ENCODE peak calls at places on chromosomes 16 and 17, in seven cellular contexts. M is sigmoid colon; K is HCT116; E is left lung; U is CD8-positive, alpha-beta T cell; I is heart left ventricle; R is neural progenitor cell. H is an unnamed sample.

GRCh38 chr16:57462978-57463362 is 491 bp downstream of the POLR2C start:
- DNase-seq in K (no peak), R (peak; percentile 43), E (no peak), M (no peak), U (no peak), I (no peak), H (no peak)

GRCh38 chr17:11944587-11944986 is 52.7 kb downstream of the ZNF18 start:
- DNase-seq in I (no peak), E (no peak), M (no peak), K (peak; percentile 23), U (no peak), R (no peak), H (no peak)

GRCh38 chr17:44279586-44280344 is 11.8 kb upstream of the SLC4A1 start:
- DNase-seq in I (peak; percentile 86), R (no peak), M (peak; percentile 82), K (no peak), E (peak; percentile 88), U (no peak), H (no peak)

GRCh38 chr16:57392694-57393093 is 11.9 kb upstream of the CCL17 start:
- DNase-seq in I (no peak), U (no peak), M (no peak), E (no peak), R (no peak), K (no peak), H (no peak)

GRCh38 chr16:23101012-23101550 is 48.2 kb downstream of the USP31 start:
- DNase-seq in E (no peak), I (no peak), U (no peak), R (no peak), K (no peak), M (no peak), H (no peak)

GRCh38 chr17:17837380-17837821 is 615 bp upstream of the SREBF1 start:
- DNase-seq in U (no peak), M (peak; percentile 86), K (peak; percentile 69), I (peak; percentile 76), E (no peak), R (peak; percentile 50), H (no peak)

GRCh38 chr17:58520843-58521430 is 6.5 kb upstream of the MTMR4 start:
- DNase-seq in K (no peak), I (no peak), U (no peak), M (no peak), E (no peak), R (peak; percentile 72), H (no peak)

GRCh38 chr17:7478276-7479138 is 924 bp downstream of the ZBTB4 start:
- DNase-seq in U (peak; percentile 67), R (peak; percentile 58), E (peak; percentile 88), K (no peak), M (peak; percentile 86), I (peak; percentile 71), H (peak; percentile 61)

GRCh38 chr17:81528651-81529436 is 667 bp downstream of the FSCN2 start:
- DNase-seq in K (no peak), E (peak; percentile 73), M (no peak), U (no peak), I (no peak), R (no peak), H (no peak)

GRCh38 chr16:85220125-85220839 is 108.0 kb upstream of the CIBAR2 start:
- DNase-seq in I (peak; percentile 86), K (no peak), E (no peak), U (no peak), M (peak; percentile 93), R (no peak), H (no peak)

GRCh38 chr16:59046335-59046734 is 312.2 kb upstream of the GOT2 start:
- DNase-seq in I (no peak), R (no peak), K (no peak), U (no peak), M (no peak), E (no peak), H (no peak)

GRCh38 chr17:13671341-13671740 is 69.6 kb upstream of the HS3ST3A1 start:
- DNase-seq in E (no peak), R (peak; percentile 41), M (no peak), K (no peak), U (no peak), I (no peak), H (no peak)

GRCh38 chr17:33436321-33436720 is 143.2 kb upstream of the ASIC2 start:
- DNase-seq in U (no peak), K (no peak), R (no peak), M (no peak), E (no peak), I (no peak), H (no peak)

GRCh38 chr16:89473791-89474414 is 16.5 kb downstream of the ANKRD11 start:
- DNase-seq in R (no peak), U (no peak), K (no peak), E (no peak), I (no peak), M (no peak), H (no peak)

GRCh38 chr17:10295728-10296343 is 77.0 kb downstream of the MYH13 start:
- DNase-seq in E (no peak), K (peak; percentile 65), I (peak; percentile 37), U (no peak), M (no peak), R (peak; percentile 78), H (no peak)

GRCh38 chr16:49849709-49850108 is 6.2 kb downstream of the ZNF423 start:
- DNase-seq in I (no peak), U (no peak), K (no peak), M (no peak), R (no peak), E (no peak), H (no peak)

GRCh38 chr17:19812407-19812806 is 55.3 kb downstream of the ULK2 start:
- DNase-seq in U (no peak), K (no peak), R (no peak), I (no peak), M (no peak), E (no peak), H (no peak)

GRCh38 chr16:57700801-57701551 is 6.4 kb downstream of the DRC7 start:
- DNase-seq in R (peak; percentile 33), U (no peak), K (no peak), I (no peak), M (no peak), E (no peak), H (no peak)

GRCh38 chr16:15906439-15906838 is 18.0 kb upstream of the CEP20 start:
- DNase-seq in M (peak; percentile 46), E (peak; percentile 10), I (no peak), R (no peak), K (no peak), U (no peak), H (no peak)

GRCh38 chr16:15911198-15911597 is 22.8 kb upstream of the CEP20 start:
- DNase-seq in M (no peak), R (no peak), U (no peak), K (no peak), E (no peak), I (no peak), H (no peak)

GRCh38 chr16:15913046-15913698 is 24.8 kb upstream of the CEP20 start:
- DNase-seq in M (no peak), E (peak; percentile 1), R (no peak), I (no peak), U (no peak), K (no peak), H (no peak)

GRCh38 chr16:15903960-15904359 is 15.6 kb upstream of the CEP20 start:
- DNase-seq in I (no peak), U (no peak), M (no peak), E (no peak), R (no peak), K (no peak), H (no peak)

GRCh38 chr16:15907863-15908478 is 19.6 kb upstream of the CEP20 start:
- DNase-seq in I (no peak), U (no peak), R (peak; percentile 72), E (no peak), K (peak; percentile 91), M (peak; percentile 26), H (no peak)
- H3K9me3 ChIP-seq in I (peaks cover 7% of the 10 kb centered on the region), U (no peaks in the 10 kb centered on the region), R (no peaks in the 10 kb centered on the region), E (no peaks in the 10 kb centered on the region), K (no peaks in the 10 kb centered on the region), M (no peaks in the 10 kb centered on the region), H (no peaks in the 10 kb centered on the region)

GRCh38 chr16:29900102-29900887 is at the start of gene ASPHD1:
- DNase-seq in I (peak; percentile 78), E (peak; percentile 93), R (peak; percentile 92), K (peak; percentile 29), U (no peak), M (peak; percentile 77), H (no peak)

GRCh38 chr16:29898135-29898534 is 1.2 kb downstream of the SEZ6L2 start:
- DNase-seq in I (no peak), U (no peak), K (no peak), R (peak; percentile 76), M (no peak), E (no peak), H (no peak)

GRCh38 chr16:29900888-29901606 is 759 bp downstream of the ASPHD1 start:
- DNase-seq in U (no peak), M (no peak), I (no peak), K (no peak), R (peak; percentile 31), E (no peak), H (no peak)

GRCh38 chr16:29898786-29899515 is 399 bp downstream of the SEZ6L2 start:
- DNase-seq in R (peak; percentile 80), M (no peak), K (no peak), U (no peak), E (peak; percentile 83), I (no peak), H (no peak)

DNA sequence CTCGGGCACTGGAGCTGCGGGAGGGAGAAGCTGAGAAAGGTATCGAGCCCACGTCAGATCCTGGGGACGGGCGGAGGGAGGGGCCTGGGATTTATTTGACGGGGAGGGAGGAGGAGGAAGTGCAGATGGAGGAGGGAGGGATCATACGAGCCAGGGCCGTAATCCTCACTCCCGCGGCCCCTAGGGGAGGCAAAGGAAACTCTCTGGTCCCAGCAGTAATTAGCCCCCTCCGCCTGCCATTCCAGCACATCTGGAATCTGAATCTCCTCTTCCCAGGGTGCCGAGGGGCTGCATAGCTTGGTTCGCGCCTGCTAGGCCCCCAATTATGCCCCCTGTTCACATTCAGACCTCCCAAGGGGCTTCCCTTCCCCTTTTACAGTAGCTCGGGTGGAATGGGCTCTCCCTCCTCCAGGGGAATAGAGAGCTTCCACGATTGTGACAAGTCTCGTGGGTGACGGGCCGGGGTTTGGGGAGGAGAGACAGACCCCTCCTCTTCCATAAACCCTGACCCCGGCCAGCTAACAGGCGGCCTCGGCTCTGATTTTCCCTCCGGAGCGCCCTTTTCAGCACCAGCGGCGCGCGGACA is at the start of gene SEZ6L2:
- DNase-seq in I (peak; percentile 54), K (peak; percentile 90), U (peak; percentile 58), E (peak; percentile 81), M (no peak), R (peak; percentile 92), H (no peak)
- H3K9me3 ChIP-seq in I (no peaks in the 10 kb centered on the region), K (no peaks in the 10 kb centered on the region), U (no peaks in the 10 kb centered on the region), E (no peaks in the 10 kb centered on the region), M (no peaks in the 10 kb centered on the region), R (no peaks in the 10 kb centered on the region), H (no peaks in the 10 kb centered on the region)

GRCh38 chr16:3413730-3414379 is 12.8 kb downstream of the ZNF174 start:
- DNase-seq in I (no peak), K (no peak), R (no peak), E (no peak), M (no peak), U (no peak), H (no peak)
- H3K9me3 ChIP-seq in I (peaks cover 91% of the 10 kb centered on the region), K (peaks cover 12% of the 10 kb centered on the region), R (peaks cover 29% of the 10 kb centered on the region), E (peaks cover 7% of the 10 kb centered on the region), M (peaks cover 41% of the 10 kb centered on the region), U (peaks cover 26% of the 10 kb centered on the region), H (peaks cover 15% of the 10 kb centered on the region)

DNA sequence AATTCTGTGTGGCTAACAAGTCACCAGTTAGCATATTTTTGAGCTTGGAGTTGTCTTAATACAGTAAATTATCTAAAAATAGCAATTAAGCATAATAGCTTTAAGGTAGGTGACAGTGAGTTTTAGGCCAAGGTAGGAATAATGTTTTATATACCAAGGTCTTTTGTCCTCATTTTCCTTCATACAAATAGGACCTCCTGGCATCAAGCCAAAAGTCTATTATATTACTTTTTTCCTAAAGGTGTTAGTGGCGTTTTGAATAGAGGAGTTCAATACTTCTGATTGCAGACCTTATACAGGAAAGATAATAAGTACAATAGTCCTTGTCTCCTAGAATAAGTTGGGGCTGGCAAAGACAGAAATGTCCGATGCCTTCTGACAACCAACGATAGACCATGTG is 2277.7 kb downstream of the TP53TG3F start:
- DNase-seq in R (no peak), E (no peak), U (no peak), I (no peak), M (no peak), K (no peak), H (no peak)
- H3K9me3 ChIP-seq in R (peaks cover 11% of the 10 kb centered on the region), E (no peaks in the 10 kb centered on the region), U (peaks cover 3% of the 10 kb centered on the region), I (no peaks in the 10 kb centered on the region), M (no peaks in the 10 kb centered on the region), K (no peaks in the 10 kb centered on the region), H (peaks cover 11% of the 10 kb centered on the region)